ENCODE peak calls at places on chromosomes 12 and 14, in nine cellular contexts. E is stimulated activated CD8-positive, alpha-beta memory T cell treated with anti-CD3 and anti-CD28 coated beads, Interleukin-12 subunit alpha, Interleukin-12 subunit beta, amount 100 ng/mL, for 4 hours; D is GM04504; U is NCI-H2081; I is dorsolateral prefrontal cortex; C is Caco-2; A is astrocyte; G is activated CD4-positive, alpha-beta T cell treated with anti-CD3 and anti-CD28 coated beads, Interleukin-2, amount 50 U/mL, for 1 hour; O is foreskin fibroblast. H is an unnamed sample.
A peak's percentile ranks its signal among the peaks of the same experiment; 100 is the strongest.

GRCh38 chr14:93880025-93880820 is 46.9 kb upstream of the FAM181A start:
- DNase-seq in E (no peak), D (peak; percentile 11), U (no peak), I (no peak), C (no peak), A (no peak), G (no peak), O (no peak), H (no peak)

GRCh38 chr12:2114071-2114470 is 61.3 kb downstream of the CACNA1C start:
- DNase-seq in E (no peak), D (no peak), U (no peak), I (no peak), C (no peak), A (no peak), G (no peak), O (no peak), H (no peak)

GRCh38 chr12:3168775-3169221 is 91.6 kb downstream of the TSPAN9 start:
- DNase-seq in E (no peak), D (peak; percentile 52), U (no peak), I (peak; percentile 59), C (peak; percentile 36), A (peak; percentile 97), G (no peak), O (peak; percentile 91), H (peak; percentile 92)

GRCh38 chr14:53432378-53432802 is 279.3 kb upstream of the DDHD1 start:
- DNase-seq in E (no peak), D (no peak), U (peak; percentile 12), I (no peak), C (peak; percentile 70), A (peak; percentile 22), G (no peak), O (peak; percentile 70), H (peak; percentile 44)

GRCh38 chr12:66268562-66268961 is 33.7 kb upstream of the HELB start:
- DNase-seq in E (no peak), D (no peak), U (no peak), I (no peak), C (no peak), A (no peak), G (no peak), O (no peak), H (no peak)

GRCh38 chr12:113048716-113049127 is 7.8 kb upstream of the DTX1 start:
- DNase-seq in E (peak; percentile 17), D (peak; percentile 38), U (peak; percentile 62), I (peak; percentile 63), C (peak; percentile 71), A (peak; percentile 8), G (peak; percentile 53), O (peak; percentile 80), H (peak; percentile 28)

GRCh38 chr12:1575799-1576401 is 18.5 kb downstream of the FBXL14 start:
- DNase-seq in E (no peak), D (no peak), U (no peak), I (no peak), C (no peak), A (no peak), G (no peak), O (peak; percentile 65), H (no peak)

GRCh38 chr12:83015390-83016225 is 328.9 kb downstream of the TMTC2 start:
- DNase-seq in E (no peak), D (no peak), U (no peak), I (no peak), C (no peak), A (peak; percentile 29), G (no peak), O (peak; percentile 61), H (no peak)

GRCh38 chr12:58314610-58315009 is 373.2 kb downstream of the ATP23 start:
- DNase-seq in E (no peak), D (no peak), U (no peak), I (no peak), C (no peak), A (peak; percentile 87), G (no peak), O (peak; percentile 79), H (no peak)

GRCh38 chr14:64707661-64708060 is 3.4 kb downstream of the PLEKHG3 start:
- DNase-seq in E (no peak), D (no peak), U (no peak), I (peak; percentile 8), C (peak; percentile 53), A (peak; percentile 92), G (no peak), O (peak; percentile 72), H (peak; percentile 62)

GRCh38 chr14:102926104-102926503 is 3.6 kb downstream of the AMN start:
- DNase-seq in E (no peak), D (no peak), U (no peak), I (no peak), C (no peak), A (no peak), G (no peak), O (no peak), H (no peak)

GRCh38 chr12:32819424-32819823 is 63.7 kb upstream of the YARS2 start:
- DNase-seq in E (no peak), D (no peak), U (no peak), I (no peak), C (no peak), A (no peak), G (no peak), O (no peak), H (no peak)

GRCh38 chr12:27545666-27546065 is 21.7 kb downstream of the PPFIBP1 start:
- DNase-seq in E (no peak), D (no peak), U (no peak), I (no peak), C (no peak), A (peak; percentile 35), G (no peak), O (no peak), H (no peak)

GRCh38 chr12:51904951-51905471 is 2.3 kb upstream of the ACVRL1 start:
- DNase-seq in E (no peak), D (peak; percentile 79), U (no peak), I (peak; percentile 5), C (no peak), A (no peak), G (no peak), O (peak; percentile 87), H (no peak)

GRCh38 chr14:39488600-39488999 is 56.4 kb upstream of the FBXO33 start:
- DNase-seq in E (no peak), D (no peak), U (no peak), I (peak; percentile 58), C (no peak), A (no peak), G (no peak), O (peak; percentile 3), H (no peak)

GRCh38 chr12:11771356-11771755 is 121.9 kb downstream of the ETV6 start:
- DNase-seq in E (no peak), D (no peak), U (no peak), I (no peak), C (no peak), A (peak; percentile 55), G (no peak), O (no peak), H (no peak)

GRCh38 chr14:51639668-51640316 is 11.9 kb upstream of the FRMD6 start:
- DNase-seq in E (no peak), D (no peak), U (no peak), I (no peak), C (no peak), A (no peak), G (no peak), O (no peak), H (no peak)

GRCh38 chr12:120599672-120600537 is 18.7 kb upstream of the POP5 start:
- DNase-seq in E (no peak), D (no peak), U (no peak), I (no peak), C (no peak), A (no peak), G (no peak), O (no peak), H (no peak)

H was measured in SJSA1.